ENCODE peak calls at places on chromosomes 12 and 14, in nine cellular contexts. One of them, this sample, is unnamed.
A peak's percentile ranks its signal among the peaks of the same experiment; 100 is the strongest.

GRCh38 chr14:93276031-93276716 is 56.7 kb downstream of the BTBD7 start:
- DNase-seq in OCI-LY7: no peak
- DNase-seq in GM23338: no peak
- DNase-seq in left ventricle myocardium inferior: no peak
- DNase-seq in hepatocyte: no peak
- DNase-seq in BE2C: no peak
- DNase-seq in transverse colon: no peak
- DNase-seq in astrocyte of the spinal cord: no peak
- DNase-seq in CD8-positive, alpha-beta T cell: no peak
- DNase-seq in this sample: no peak

GRCh38 chr14:96077983-96078686 is 39.0 kb downstream of the C14orf132 start:
- DNase-seq in OCI-LY7: no peak
- DNase-seq in CD8-positive, alpha-beta T cell: no peak
- DNase-seq in GM23338: no peak
- DNase-seq in hepatocyte: no peak
- DNase-seq in transverse colon: no peak
- DNase-seq in BE2C: no peak
- DNase-seq in left ventricle myocardium inferior: no peak
- DNase-seq in astrocyte of the spinal cord: no peak
- DNase-seq in this sample: no peak

GRCh38 chr12:124599074-124599999 is 31.9 kb upstream of the NCOR2 start:
- DNase-seq in OCI-LY7: no peak
- DNase-seq in transverse colon: no peak
- DNase-seq in left ventricle myocardium inferior: no peak
- DNase-seq in CD8-positive, alpha-beta T cell: no peak
- DNase-seq in GM23338: no peak
- DNase-seq in hepatocyte: no peak
- DNase-seq in BE2C: no peak
- DNase-seq in astrocyte of the spinal cord: peak; percentile 83
- DNase-seq in this sample: no peak

GRCh38 chr12:24931666-24932405 is 17.1 kb downstream of the BCAT1 start:
- DNase-seq in transverse colon: no peak
- DNase-seq in CD8-positive, alpha-beta T cell: no peak
- DNase-seq in OCI-LY7: peak; percentile 87
- DNase-seq in astrocyte of the spinal cord: no peak
- DNase-seq in GM23338: no peak
- DNase-seq in BE2C: no peak
- DNase-seq in left ventricle myocardium inferior: no peak
- DNase-seq in hepatocyte: no peak
- DNase-seq in this sample: no peak

GRCh38 chr12:28014196-28014595 is 41.7 kb upstream of the PTHLH start:
- DNase-seq in GM23338: no peak
- DNase-seq in astrocyte of the spinal cord: no peak
- DNase-seq in hepatocyte: no peak
- DNase-seq in OCI-LY7: no peak
- DNase-seq in BE2C: no peak
- DNase-seq in left ventricle myocardium inferior: no peak
- DNase-seq in transverse colon: no peak
- DNase-seq in CD8-positive, alpha-beta T cell: no peak
- DNase-seq in this sample: no peak

GRCh38 chr12:105141320-105141918 is 33.9 kb downstream of the WASHC4 start:
- DNase-seq in OCI-LY7: no peak
- DNase-seq in BE2C: no peak
- DNase-seq in astrocyte of the spinal cord: no peak
- DNase-seq in transverse colon: no peak
- DNase-seq in hepatocyte: no peak
- DNase-seq in left ventricle myocardium inferior: no peak
- DNase-seq in GM23338: no peak
- DNase-seq in CD8-positive, alpha-beta T cell: no peak
- DNase-seq in this sample: no peak

GRCh38 chr12:53380797-53381738 is 1.1 kb downstream of the SP1 start:
- DNase-seq in CD8-positive, alpha-beta T cell: no peak
- DNase-seq in BE2C: no peak
- DNase-seq in OCI-LY7: no peak
- DNase-seq in astrocyte of the spinal cord: peak; percentile 46
- DNase-seq in transverse colon: peak; percentile 35
- DNase-seq in GM23338: peak; percentile 45
- DNase-seq in hepatocyte: no peak
- DNase-seq in left ventricle myocardium inferior: no peak
- DNase-seq in this sample: no peak

GRCh38 chr14:103847954-103848719 is 762 bp upstream of the PPP1R13B start:
- DNase-seq in transverse colon: peak; percentile 37
- DNase-seq in OCI-LY7: no peak
- DNase-seq in CD8-positive, alpha-beta T cell: no peak
- DNase-seq in BE2C: peak; percentile 63
- DNase-seq in GM23338: peak; percentile 63
- DNase-seq in left ventricle myocardium inferior: no peak
- DNase-seq in astrocyte of the spinal cord: no peak
- DNase-seq in hepatocyte: peak; percentile 81
- DNase-seq in this sample: no peak

GRCh38 chr12:103877934-103878510 is 37.0 kb upstream of the NT5DC3 start:
- DNase-seq in astrocyte of the spinal cord: peak; percentile 67
- DNase-seq in GM23338: peak; percentile 90
- DNase-seq in left ventricle myocardium inferior: no peak
- DNase-seq in OCI-LY7: peak; percentile 76
- DNase-seq in CD8-positive, alpha-beta T cell: peak; percentile 29
- DNase-seq in transverse colon: peak; percentile 63
- DNase-seq in BE2C: peak; percentile 74
- DNase-seq in hepatocyte: peak; percentile 86
- DNase-seq in this sample: peak; percentile 20

GRCh38 chr12:107600596-107601144 is 84.9 kb upstream of the PWP1 start:
- DNase-seq in transverse colon: no peak
- DNase-seq in hepatocyte: no peak
- DNase-seq in OCI-LY7: no peak
- DNase-seq in GM23338: no peak
- DNase-seq in BE2C: peak; percentile 21
- DNase-seq in left ventricle myocardium inferior: no peak
- DNase-seq in CD8-positive, alpha-beta T cell: no peak
- DNase-seq in astrocyte of the spinal cord: no peak
- DNase-seq in this sample: no peak

GRCh38 chr14:74531467-74531866 is 37.9 kb downstream of the ISCA2 start:
- DNase-seq in transverse colon: peak; percentile 28
- DNase-seq in hepatocyte: peak; percentile 40
- DNase-seq in CD8-positive, alpha-beta T cell: no peak
- DNase-seq in left ventricle myocardium inferior: peak; percentile 33
- DNase-seq in GM23338: peak; percentile 78
- DNase-seq in OCI-LY7: no peak
- DNase-seq in BE2C: no peak
- DNase-seq in astrocyte of the spinal cord: peak; percentile 30
- DNase-seq in this sample: no peak

GRCh38 chr14:72350215-72350614 is 418.0 kb downstream of the RGS6 start:
- DNase-seq in astrocyte of the spinal cord: no peak
- DNase-seq in GM23338: no peak
- DNase-seq in CD8-positive, alpha-beta T cell: no peak
- DNase-seq in OCI-LY7: no peak
- DNase-seq in hepatocyte: no peak
- DNase-seq in left ventricle myocardium inferior: no peak
- DNase-seq in BE2C: no peak
- DNase-seq in transverse colon: no peak
- DNase-seq in this sample: no peak

GRCh38 chr12:94404854-94405253 is 54.8 kb downstream of the CEP83 start:
- DNase-seq in hepatocyte: no peak
- DNase-seq in OCI-LY7: no peak
- DNase-seq in CD8-positive, alpha-beta T cell: no peak
- DNase-seq in left ventricle myocardium inferior: no peak
- DNase-seq in astrocyte of the spinal cord: no peak
- DNase-seq in BE2C: no peak
- DNase-seq in GM23338: no peak
- DNase-seq in transverse colon: no peak
- DNase-seq in this sample: no peak
- H3K4me3 ChIP-seq in hepatocyte: no peak overlapping the region
- H3K4me3 ChIP-seq in OCI-LY7: no peak overlapping the region
- H3K4me3 ChIP-seq in CD8-positive, alpha-beta T cell: no peak overlapping the region
- H3K4me3 ChIP-seq in left ventricle myocardium inferior: peak overlapping the region; percentile 39
- H3K4me3 ChIP-seq in astrocyte of the spinal cord: no peak overlapping the region
- H3K4me3 ChIP-seq in BE2C: no peak overlapping the region
- H3K4me3 ChIP-seq in GM23338: no peak overlapping the region
- H3K4me3 ChIP-seq in transverse colon: no peak overlapping the region
- H3K4me3 ChIP-seq in this sample: no peak overlapping the region

DNA sequence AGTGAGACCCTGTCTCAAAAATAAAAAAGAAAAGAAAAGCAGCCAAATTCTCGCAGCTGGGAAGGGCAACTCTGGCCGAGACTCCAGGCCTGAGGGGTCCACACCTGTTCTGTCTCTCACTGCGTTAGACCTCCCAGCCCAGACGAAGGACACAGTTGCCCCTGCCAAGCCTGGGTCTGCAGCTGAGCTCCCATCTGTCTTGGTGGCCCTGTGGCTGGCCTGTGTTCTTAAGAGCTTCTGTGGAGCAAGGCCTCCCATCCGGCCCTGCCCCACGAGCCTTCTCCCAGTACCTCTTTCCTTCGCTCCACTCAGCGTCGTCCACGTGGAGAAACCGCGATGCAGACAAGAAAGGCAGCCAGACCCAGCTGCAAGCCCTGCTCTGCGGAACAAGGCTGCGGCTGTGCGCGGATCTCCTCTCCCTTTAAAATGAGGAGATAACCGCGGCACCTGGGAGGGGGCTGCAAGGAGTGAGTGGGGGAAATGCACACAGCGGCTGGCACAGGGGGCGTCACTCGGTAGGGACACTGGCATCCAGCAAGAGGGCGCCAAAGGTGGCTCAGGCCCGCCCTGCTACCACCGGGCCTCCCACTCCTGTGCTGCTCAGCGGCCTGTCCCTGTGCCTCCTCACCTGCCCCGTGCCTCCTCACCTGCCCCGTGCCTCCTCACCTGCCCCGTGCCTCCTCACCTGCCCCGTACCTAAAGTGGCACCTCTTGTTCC is 42.4 kb downstream of the LRRC74A start:
- DNase-seq in hepatocyte: no peak
- DNase-seq in CD8-positive, alpha-beta T cell: no peak
- DNase-seq in BE2C: no peak
- DNase-seq in OCI-LY7: no peak
- DNase-seq in left ventricle myocardium inferior: no peak
- DNase-seq in transverse colon: no peak
- DNase-seq in astrocyte of the spinal cord: no peak
- DNase-seq in GM23338: peak; percentile 34
- DNase-seq in this sample: no peak
- TF ChIP-seq CTCF in hepatocyte: no peak
- TF ChIP-seq CTCF in CD8-positive, alpha-beta T cell: no peak
- TF ChIP-seq CTCF in BE2C: no peak
- TF ChIP-seq CTCF in OCI-LY7: no peak
- TF ChIP-seq CTCF in left ventricle myocardium inferior: no peak
- TF ChIP-seq CTCF in transverse colon: no peak
- TF ChIP-seq CTCF in astrocyte of the spinal cord: no peak
- TF ChIP-seq CTCF in GM23338: peak; percentile 46
- TF ChIP-seq CTCF in this sample: no peak

GRCh38 chr14:88630565-88630964 is 67.7 kb downstream of the ZC3H14 start:
- DNase-seq in BE2C: no peak
- DNase-seq in left ventricle myocardium inferior: no peak
- DNase-seq in astrocyte of the spinal cord: peak; percentile 52
- DNase-seq in CD8-positive, alpha-beta T cell: no peak
- DNase-seq in GM23338: no peak
- DNase-seq in transverse colon: no peak
- DNase-seq in hepatocyte: peak; percentile 62
- DNase-seq in OCI-LY7: no peak
- DNase-seq in this sample: peak; percentile 7
- H3K4me3 ChIP-seq in BE2C: no peak overlapping the region
- H3K4me3 ChIP-seq in left ventricle myocardium inferior: no peak overlapping the region
- H3K4me3 ChIP-seq in astrocyte of the spinal cord: no peak overlapping the region
- H3K4me3 ChIP-seq in CD8-positive, alpha-beta T cell: no peak overlapping the region
- H3K4me3 ChIP-seq in GM23338: no peak overlapping the region
- H3K4me3 ChIP-seq in transverse colon: no peak overlapping the region
- H3K4me3 ChIP-seq in hepatocyte: no peak overlapping the region
- H3K4me3 ChIP-seq in OCI-LY7: no peak overlapping the region
- H3K4me3 ChIP-seq in this sample: no peak overlapping the region

GRCh38 chr12:45853550-45853949 is 124.0 kb downstream of the ARID2 start:
- DNase-seq in OCI-LY7: no peak
- DNase-seq in left ventricle myocardium inferior: no peak
- DNase-seq in astrocyte of the spinal cord: no peak
- DNase-seq in transverse colon: no peak
- DNase-seq in BE2C: no peak
- DNase-seq in GM23338: no peak
- DNase-seq in hepatocyte: no peak
- DNase-seq in CD8-positive, alpha-beta T cell: no peak
- DNase-seq in this sample: no peak

GRCh38 chr12:45849289-45849688 is 119.8 kb downstream of the ARID2 start:
- DNase-seq in CD8-positive, alpha-beta T cell: no peak
- DNase-seq in BE2C: no peak
- DNase-seq in transverse colon: no peak
- DNase-seq in astrocyte of the spinal cord: no peak
- DNase-seq in OCI-LY7: no peak
- DNase-seq in left ventricle myocardium inferior: no peak
- DNase-seq in hepatocyte: no peak
- DNase-seq in GM23338: no peak
- DNase-seq in this sample: no peak

GRCh38 chr12:45850302-45850701 is 120.8 kb downstream of the ARID2 start:
- DNase-seq in transverse colon: no peak
- DNase-seq in astrocyte of the spinal cord: no peak
- DNase-seq in left ventricle myocardium inferior: no peak
- DNase-seq in GM23338: no peak
- DNase-seq in hepatocyte: no peak
- DNase-seq in BE2C: no peak
- DNase-seq in OCI-LY7: no peak
- DNase-seq in CD8-positive, alpha-beta T cell: no peak
- DNase-seq in this sample: no peak

DNA sequence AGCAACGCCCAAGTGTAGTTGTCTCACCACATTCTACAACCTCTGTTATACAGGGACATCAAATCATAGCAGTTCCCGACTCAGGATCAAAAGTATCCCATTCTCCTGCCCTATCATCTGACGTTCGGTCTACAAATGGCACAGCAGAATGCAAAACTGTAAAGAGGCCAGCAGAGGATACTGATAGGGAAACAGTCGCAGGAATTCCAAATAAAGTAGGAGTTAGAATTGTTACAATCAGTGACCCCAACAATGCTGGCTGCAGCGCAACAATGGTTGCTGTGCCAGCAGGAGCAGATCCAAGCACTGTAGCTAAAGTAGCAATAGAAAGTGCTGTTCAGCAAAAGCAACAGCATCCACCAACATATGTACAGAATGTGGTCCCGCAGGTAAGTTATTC is 123.0 kb downstream of the ARID2 start:
- DNase-seq in CD8-positive, alpha-beta T cell: no peak
- DNase-seq in transverse colon: no peak
- DNase-seq in astrocyte of the spinal cord: no peak
- DNase-seq in BE2C: no peak
- DNase-seq in left ventricle myocardium inferior: peak; percentile 53
- DNase-seq in OCI-LY7: no peak
- DNase-seq in hepatocyte: no peak
- DNase-seq in GM23338: no peak
- DNase-seq in this sample: no peak
- TF ChIP-seq CTCF in CD8-positive, alpha-beta T cell: no peak
- TF ChIP-seq CTCF in transverse colon: no peak
- TF ChIP-seq CTCF in astrocyte of the spinal cord: no peak
- TF ChIP-seq CTCF in BE2C: no peak
- TF ChIP-seq CTCF in left ventricle myocardium inferior: no peak
- TF ChIP-seq CTCF in OCI-LY7: no peak
- TF ChIP-seq CTCF in hepatocyte: no peak
- TF ChIP-seq CTCF in GM23338: no peak
- TF ChIP-seq CTCF in this sample: no peak

DNA sequence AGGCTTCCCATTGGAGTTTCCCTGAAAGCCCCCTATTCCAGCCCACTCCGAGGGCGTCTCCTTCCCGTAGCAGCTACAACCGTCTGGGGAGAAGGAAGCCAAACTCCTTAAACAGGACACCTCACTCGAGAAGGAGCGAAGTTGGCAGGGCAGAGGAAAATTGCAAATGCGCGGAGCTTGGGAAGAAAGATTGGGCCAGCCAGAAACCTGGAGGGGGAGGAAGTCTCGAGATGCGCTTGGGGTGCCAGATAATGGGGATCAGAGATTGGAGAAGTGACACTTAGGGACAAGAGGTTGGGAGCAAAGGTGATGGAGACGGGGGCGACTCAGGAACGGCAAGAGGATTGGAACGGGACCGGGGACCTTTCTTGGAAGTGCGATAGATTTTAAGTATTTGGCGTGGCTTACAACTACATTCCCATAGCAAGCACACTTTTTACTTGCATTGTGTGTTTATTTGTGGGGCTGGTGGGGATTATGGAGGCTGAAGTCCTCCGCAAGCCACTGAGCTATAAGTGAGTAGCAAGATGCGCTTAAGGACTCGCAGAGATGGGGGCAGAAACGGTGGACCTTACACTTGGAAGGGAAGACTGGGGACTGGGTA is 926 bp downstream of the HRK start:
- DNase-seq in left ventricle myocardium inferior: no peak
- DNase-seq in CD8-positive, alpha-beta T cell: no peak
- DNase-seq in BE2C: no peak
- DNase-seq in astrocyte of the spinal cord: peak; percentile 41
- DNase-seq in GM23338: peak; percentile 32
- DNase-seq in hepatocyte: no peak
- DNase-seq in OCI-LY7: no peak
- DNase-seq in transverse colon: no peak
- DNase-seq in this sample: no peak
- H3K4me3 ChIP-seq in left ventricle myocardium inferior: peak overlapping the region; percentile 63
- H3K4me3 ChIP-seq in CD8-positive, alpha-beta T cell: peak overlapping the region; percentile 35
- H3K4me3 ChIP-seq in BE2C: peak overlapping the region; percentile 63
- H3K4me3 ChIP-seq in astrocyte of the spinal cord: no peak overlapping the region
- H3K4me3 ChIP-seq in GM23338: peak overlapping the region; percentile 78
- H3K4me3 ChIP-seq in hepatocyte: no peak overlapping the region
- H3K4me3 ChIP-seq in OCI-LY7: peak overlapping the region; percentile 76
- H3K4me3 ChIP-seq in transverse colon: peak overlapping the region; percentile 49
- H3K4me3 ChIP-seq in this sample: peak overlapping the region; percentile 67